ENCODE peak calls at places on chromosomes 16 and 17, in ten cellular contexts. One of them, this sample, is unnamed.

GRCh38 chr17:28008526-28008925 is 34.0 kb upstream of the NLK start:
- DNase-seq in H1: peak; percentile 25
- DNase-seq in stomach: peak; percentile 46
- DNase-seq in K562: peak; percentile 59
- DNase-seq in sigmoid colon: no peak
- DNase-seq in A549: peak; percentile 46
- DNase-seq in tibial nerve: no peak
- DNase-seq in ovary: no peak
- DNase-seq in SK-N-SH: no peak
- DNase-seq in suprapubic skin: no peak
- DNase-seq in this sample: peak; percentile 38

GRCh38 chr16:49464093-49464492 is 90.5 kb downstream of the C16orf78 start:
- DNase-seq in H1: no peak
- DNase-seq in stomach: no peak
- DNase-seq in K562: no peak
- DNase-seq in sigmoid colon: peak; percentile 8
- DNase-seq in A549: no peak
- DNase-seq in tibial nerve: no peak
- DNase-seq in ovary: no peak
- DNase-seq in SK-N-SH: no peak
- DNase-seq in suprapubic skin: peak; percentile 16
- DNase-seq in this sample: no peak

GRCh38 chr16:11686713-11687112 is 18.5 kb downstream of the SNN start:
- DNase-seq in H1: no peak
- DNase-seq in stomach: no peak
- DNase-seq in K562: no peak
- DNase-seq in sigmoid colon: no peak
- DNase-seq in A549: no peak
- DNase-seq in tibial nerve: no peak
- DNase-seq in ovary: no peak
- DNase-seq in SK-N-SH: no peak
- DNase-seq in suprapubic skin: no peak
- DNase-seq in this sample: no peak

GRCh38 chr17:910503-911194 is 68.9 kb downstream of the NXN start:
- DNase-seq in H1: no peak
- DNase-seq in stomach: no peak
- DNase-seq in K562: no peak
- DNase-seq in sigmoid colon: no peak
- DNase-seq in A549: no peak
- DNase-seq in tibial nerve: no peak
- DNase-seq in ovary: no peak
- DNase-seq in SK-N-SH: no peak
- DNase-seq in suprapubic skin: no peak
- DNase-seq in this sample: no peak

GRCh38 chr17:18186271-18186982 is 2.8 kb downstream of the ALKBH5 start:
- DNase-seq in H1: no peak
- DNase-seq in stomach: no peak
- DNase-seq in K562: no peak
- DNase-seq in sigmoid colon: no peak
- DNase-seq in A549: no peak
- DNase-seq in tibial nerve: no peak
- DNase-seq in ovary: no peak
- DNase-seq in SK-N-SH: no peak
- DNase-seq in suprapubic skin: no peak
- DNase-seq in this sample: no peak

GRCh38 chr17:9537177-9537776 is 38.3 kb downstream of the STX8 start:
- DNase-seq in H1: no peak
- DNase-seq in stomach: peak; percentile 33
- DNase-seq in K562: no peak
- DNase-seq in sigmoid colon: no peak
- DNase-seq in A549: no peak
- DNase-seq in tibial nerve: no peak
- DNase-seq in ovary: no peak
- DNase-seq in SK-N-SH: no peak
- DNase-seq in suprapubic skin: no peak
- DNase-seq in this sample: no peak

GRCh38 chr17:17784599-17785264 is 52.1 kb downstream of the SREBF1 start:
- DNase-seq in H1: no peak
- DNase-seq in stomach: peak; percentile 43
- DNase-seq in K562: peak; percentile 30
- DNase-seq in sigmoid colon: no peak
- DNase-seq in A549: peak; percentile 71
- DNase-seq in tibial nerve: no peak
- DNase-seq in ovary: peak; percentile 52
- DNase-seq in SK-N-SH: peak; percentile 60
- DNase-seq in suprapubic skin: no peak
- DNase-seq in this sample: no peak

GRCh38 chr16:65225488-65225887 is 103.6 kb upstream of the CDH11 start:
- DNase-seq in H1: no peak
- DNase-seq in stomach: no peak
- DNase-seq in K562: no peak
- DNase-seq in sigmoid colon: no peak
- DNase-seq in A549: no peak
- DNase-seq in tibial nerve: no peak
- DNase-seq in ovary: no peak
- DNase-seq in SK-N-SH: no peak
- DNase-seq in suprapubic skin: no peak
- DNase-seq in this sample: no peak

GRCh38 chr16:49884033-49884707 is 28.3 kb upstream of the ZNF423 start:
- DNase-seq in H1: no peak
- DNase-seq in stomach: no peak
- DNase-seq in K562: peak; percentile 34
- DNase-seq in sigmoid colon: no peak
- DNase-seq in A549: no peak
- DNase-seq in tibial nerve: no peak
- DNase-seq in ovary: no peak
- DNase-seq in SK-N-SH: peak; percentile 50
- DNase-seq in suprapubic skin: no peak
- DNase-seq in this sample: peak; percentile 61

GRCh38 chr17:64500923-64501765 is 4.3 kb upstream of the POLG2 start:
- DNase-seq in H1: no peak
- DNase-seq in stomach: no peak
- DNase-seq in K562: no peak
- DNase-seq in sigmoid colon: no peak
- DNase-seq in A549: no peak
- DNase-seq in tibial nerve: no peak
- DNase-seq in ovary: no peak
- DNase-seq in SK-N-SH: no peak
- DNase-seq in suprapubic skin: no peak
- DNase-seq in this sample: no peak

GRCh38 chr17:18949566-18949965 is 2.4 kb upstream of the SLC5A10 start:
- DNase-seq in H1: no peak
- DNase-seq in stomach: no peak
- DNase-seq in K562: no peak
- DNase-seq in sigmoid colon: no peak
- DNase-seq in A549: no peak
- DNase-seq in tibial nerve: no peak
- DNase-seq in ovary: no peak
- DNase-seq in SK-N-SH: no peak
- DNase-seq in suprapubic skin: no peak
- DNase-seq in this sample: no peak

GRCh38 chr17:43378766-43379165 is 20.0 kb upstream of the ARL4D start:
- DNase-seq in H1: no peak
- DNase-seq in stomach: no peak
- DNase-seq in K562: no peak
- DNase-seq in sigmoid colon: no peak
- DNase-seq in A549: no peak
- DNase-seq in tibial nerve: no peak
- DNase-seq in ovary: no peak
- DNase-seq in SK-N-SH: no peak
- DNase-seq in suprapubic skin: no peak
- DNase-seq in this sample: no peak

GRCh38 chr17:80468222-80468621 is 8.2 kb downstream of the NPTX1 start:
- DNase-seq in H1: no peak
- DNase-seq in stomach: no peak
- DNase-seq in K562: no peak
- DNase-seq in sigmoid colon: no peak
- DNase-seq in A549: no peak
- DNase-seq in tibial nerve: no peak
- DNase-seq in ovary: no peak
- DNase-seq in SK-N-SH: peak; percentile 62
- DNase-seq in suprapubic skin: no peak
- DNase-seq in this sample: no peak

GRCh38 chr16:67667817-67668494 is 1.3 kb downstream of the C16orf86 start:
- DNase-seq in H1: peak; percentile 81
- DNase-seq in stomach: peak; percentile 88
- DNase-seq in K562: peak; percentile 90
- DNase-seq in sigmoid colon: peak; percentile 95
- DNase-seq in A549: peak; percentile 93
- DNase-seq in tibial nerve: peak; percentile 67
- DNase-seq in ovary: peak; percentile 81
- DNase-seq in SK-N-SH: peak; percentile 95
- DNase-seq in suprapubic skin: peak; percentile 93
- DNase-seq in this sample: peak; percentile 87

GRCh38 chr16:50282010-50282538 is 15.7 kb downstream of the ADCY7 start:
- DNase-seq in H1: no peak
- DNase-seq in stomach: peak; percentile 69
- DNase-seq in K562: peak; percentile 38
- DNase-seq in sigmoid colon: peak; percentile 82
- DNase-seq in A549: no peak
- DNase-seq in tibial nerve: no peak
- DNase-seq in ovary: no peak
- DNase-seq in SK-N-SH: no peak
- DNase-seq in suprapubic skin: no peak
- DNase-seq in this sample: peak; percentile 84

GRCh38 chr16:4814542-4815173 is 12.2 kb upstream of the ROGDI start:
- DNase-seq in H1: no peak
- DNase-seq in stomach: no peak
- DNase-seq in K562: peak; percentile 24
- DNase-seq in sigmoid colon: no peak
- DNase-seq in A549: no peak
- DNase-seq in tibial nerve: no peak
- DNase-seq in ovary: no peak
- DNase-seq in SK-N-SH: no peak
- DNase-seq in suprapubic skin: no peak
- DNase-seq in this sample: no peak
- TF ChIP-seq EP300 in H1: no peak
- TF ChIP-seq EP300 in stomach: no peak
- TF ChIP-seq EP300 in K562: no peak
- TF ChIP-seq EP300 in sigmoid colon: no peak
- TF ChIP-seq EP300 in A549: no peak
- TF ChIP-seq EP300 in tibial nerve: no peak
- TF ChIP-seq EP300 in ovary: no peak
- TF ChIP-seq EP300 in SK-N-SH: no peak
- TF ChIP-seq EP300 in suprapubic skin: no peak
- TF ChIP-seq EP300 in this sample: no peak

DNA sequence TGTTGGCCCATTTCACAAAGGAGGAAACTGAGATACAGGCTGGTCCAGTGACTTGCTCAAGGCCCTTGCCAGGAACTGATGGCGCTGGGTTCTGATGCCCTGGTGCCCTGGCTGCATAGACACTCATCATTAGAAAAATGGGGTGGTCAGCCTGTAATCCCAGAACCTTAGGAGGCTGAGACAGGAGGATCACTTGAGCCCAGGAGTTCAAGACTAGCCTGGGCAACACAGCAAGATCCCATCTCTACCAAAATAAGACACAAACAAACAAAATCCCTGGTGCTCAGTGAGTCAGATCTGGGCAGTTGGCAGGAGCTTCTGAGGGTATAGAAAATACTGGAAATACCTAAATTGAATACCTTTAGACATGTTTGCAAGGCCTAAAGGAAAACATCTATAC is 41.1 kb upstream of the KIFC3 start:
- DNase-seq in H1: no peak
- DNase-seq in stomach: no peak
- DNase-seq in K562: no peak
- DNase-seq in sigmoid colon: no peak
- DNase-seq in A549: no peak
- DNase-seq in tibial nerve: no peak
- DNase-seq in ovary: no peak
- DNase-seq in SK-N-SH: no peak
- DNase-seq in suprapubic skin: no peak
- DNase-seq in this sample: no peak
- H3K27ac ChIP-seq in H1: no peak overlapping the region
- H3K27ac ChIP-seq in stomach: no peak overlapping the region
- H3K27ac ChIP-seq in K562: no peak overlapping the region
- H3K27ac ChIP-seq in sigmoid colon: no peak overlapping the region
- H3K27ac ChIP-seq in A549: peak overlapping the region; percentile 33
- H3K27ac ChIP-seq in tibial nerve: peak overlapping the region; percentile 55
- H3K27ac ChIP-seq in ovary: no peak overlapping the region
- H3K27ac ChIP-seq in SK-N-SH: no peak overlapping the region
- H3K27ac ChIP-seq in suprapubic skin: no peak overlapping the region
- H3K27ac ChIP-seq in this sample: no peak overlapping the region

GRCh38 chr17:73308017-73308823 is 3.6 kb downstream of the CDC42EP4 start:
- DNase-seq in H1: no peak
- DNase-seq in stomach: peak; percentile 94
- DNase-seq in K562: peak; percentile 90
- DNase-seq in sigmoid colon: peak; percentile 92
- DNase-seq in A549: peak; percentile 95
- DNase-seq in tibial nerve: peak; percentile 56
- DNase-seq in ovary: peak; percentile 93
- DNase-seq in SK-N-SH: no peak
- DNase-seq in suprapubic skin: peak; percentile 81
- DNase-seq in this sample: peak; percentile 92
- TF ChIP-seq CTCF in H1: no peak
- TF ChIP-seq CTCF in stomach: no peak
- TF ChIP-seq CTCF in K562: no peak
- TF ChIP-seq CTCF in sigmoid colon: no peak
- TF ChIP-seq CTCF in A549: no peak
- TF ChIP-seq CTCF in tibial nerve: no peak
- TF ChIP-seq CTCF in ovary: no peak
- TF ChIP-seq CTCF in SK-N-SH: no peak
- TF ChIP-seq CTCF in suprapubic skin: no peak
- TF ChIP-seq CTCF in this sample: no peak

GRCh38 chr16:17475104-17475503 is 4.3 kb upstream of the XYLT1 start:
- DNase-seq in H1: no peak
- DNase-seq in stomach: no peak
- DNase-seq in K562: no peak
- DNase-seq in sigmoid colon: no peak
- DNase-seq in A549: no peak
- DNase-seq in tibial nerve: no peak
- DNase-seq in ovary: no peak
- DNase-seq in SK-N-SH: no peak
- DNase-seq in suprapubic skin: no peak
- DNase-seq in this sample: no peak

GRCh38 chr16:17474037-17474436 is 3.3 kb upstream of the XYLT1 start:
- DNase-seq in H1: no peak
- DNase-seq in stomach: no peak
- DNase-seq in K562: no peak
- DNase-seq in sigmoid colon: no peak
- DNase-seq in A549: no peak
- DNase-seq in tibial nerve: no peak
- DNase-seq in ovary: peak; percentile 44
- DNase-seq in SK-N-SH: no peak
- DNase-seq in suprapubic skin: no peak
- DNase-seq in this sample: no peak

GRCh38 chr16:17476414-17477259 is 5.9 kb upstream of the XYLT1 start:
- DNase-seq in H1: peak; percentile 44
- DNase-seq in stomach: peak; percentile 54
- DNase-seq in K562: peak; percentile 36
- DNase-seq in sigmoid colon: no peak
- DNase-seq in A549: peak; percentile 53
- DNase-seq in tibial nerve: no peak
- DNase-seq in ovary: no peak
- DNase-seq in SK-N-SH: peak; percentile 79
- DNase-seq in suprapubic skin: no peak
- DNase-seq in this sample: peak; percentile 65

GRCh38 chr16:17471745-17472075 is 950 bp upstream of the XYLT1 start:
- DNase-seq in H1: no peak
- DNase-seq in stomach: no peak
- DNase-seq in K562: no peak
- DNase-seq in sigmoid colon: no peak
- DNase-seq in A549: no peak
- DNase-seq in tibial nerve: no peak
- DNase-seq in ovary: no peak
- DNase-seq in SK-N-SH: no peak
- DNase-seq in suprapubic skin: no peak
- DNase-seq in this sample: no peak

GRCh38 chr16:17474572-17474971 is 3.8 kb upstream of the XYLT1 start:
- DNase-seq in H1: no peak
- DNase-seq in stomach: no peak
- DNase-seq in K562: no peak
- DNase-seq in sigmoid colon: no peak
- DNase-seq in A549: no peak
- DNase-seq in tibial nerve: no peak
- DNase-seq in ovary: no peak
- DNase-seq in SK-N-SH: no peak
- DNase-seq in suprapubic skin: no peak
- DNase-seq in this sample: peak; percentile 20
- TF ChIP-seq EP300 in H1: no peak
- TF ChIP-seq EP300 in stomach: no peak
- TF ChIP-seq EP300 in K562: no peak
- TF ChIP-seq EP300 in sigmoid colon: no peak
- TF ChIP-seq EP300 in A549: no peak
- TF ChIP-seq EP300 in tibial nerve: no peak
- TF ChIP-seq EP300 in ovary: no peak
- TF ChIP-seq EP300 in SK-N-SH: no peak
- TF ChIP-seq EP300 in suprapubic skin: no peak
- TF ChIP-seq EP300 in this sample: no peak